ENCODE peak calls at places on chromosomes 13 and 19, in four cellular contexts. One of them, this sample, is unnamed.

GRCh38 chr13:110525328-110526319 is 35.9 kb downstream of the RAB20 start:
- DNase-seq in MV-4-11: no peak
- DNase-seq in heart right ventricle: peak
- DNase-seq in neural progenitor cell: no peak
- DNase-seq in this sample: no peak

GRCh38 chr19:21835810-21836444 is at the start of gene ZNF43:
- DNase-seq in MV-4-11: peak
- DNase-seq in heart right ventricle: peak
- DNase-seq in neural progenitor cell: peak
- DNase-seq in this sample: peak

GRCh38 chr13:52449323-52450011 is 967 bp downstream of the VPS36 start:
- DNase-seq in MV-4-11: no peak
- DNase-seq in heart right ventricle: no peak
- DNase-seq in neural progenitor cell: no peak
- DNase-seq in this sample: no peak

GRCh38 chr19:37990362-37990761 is 83.4 kb downstream of the SIPA1L3 start:
- DNase-seq in MV-4-11: no peak
- DNase-seq in heart right ventricle: no peak
- DNase-seq in neural progenitor cell: no peak
- DNase-seq in this sample: no peak

GRCh38 chr19:18135712-18136584 is 17.0 kb upstream of the PIK3R2 start:
- DNase-seq in MV-4-11: no peak
- DNase-seq in heart right ventricle: no peak
- DNase-seq in neural progenitor cell: no peak
- DNase-seq in this sample: no peak

GRCh38 chr19:48543121-48543710 is 8.8 kb upstream of the SULT2B1 start:
- DNase-seq in MV-4-11: peak
- DNase-seq in heart right ventricle: no peak
- DNase-seq in neural progenitor cell: no peak
- DNase-seq in this sample: no peak

GRCh38 chr19:58218899-58219298 is 9.8 kb upstream of the ZNF544 start:
- DNase-seq in MV-4-11: no peak
- DNase-seq in heart right ventricle: no peak
- DNase-seq in neural progenitor cell: peak
- DNase-seq in this sample: no peak

GRCh38 chr19:20365146-20365545 is 198.1 kb downstream of the ZNF486 start:
- DNase-seq in MV-4-11: no peak
- DNase-seq in heart right ventricle: no peak
- DNase-seq in neural progenitor cell: no peak
- DNase-seq in this sample: no peak

GRCh38 chr19:11091343-11092153 is 2.3 kb downstream of the LDLR start:
- DNase-seq in MV-4-11: peak
- DNase-seq in heart right ventricle: no peak
- DNase-seq in neural progenitor cell: no peak
- DNase-seq in this sample: peak

GRCh38 chr13:109919715-109920375 is 133.5 kb upstream of the IRS2 start:
- DNase-seq in MV-4-11: no peak
- DNase-seq in heart right ventricle: no peak
- DNase-seq in neural progenitor cell: no peak
- DNase-seq in this sample: no peak

GRCh38 chr13:112890316-112891131 is 78.5 kb upstream of the MCF2L start:
- DNase-seq in MV-4-11: no peak
- DNase-seq in heart right ventricle: no peak
- DNase-seq in neural progenitor cell: no peak
- DNase-seq in this sample: no peak

GRCh38 chr13:99303863-99304521 is 3.2 kb downstream of the GPR183 start:
- DNase-seq in MV-4-11: peak
- DNase-seq in heart right ventricle: no peak
- DNase-seq in neural progenitor cell: no peak
- DNase-seq in this sample: no peak

GRCh38 chr13:113646921-113647340 is 11.1 kb downstream of the ATP4B start:
- DNase-seq in MV-4-11: no peak
- DNase-seq in heart right ventricle: peak
- DNase-seq in neural progenitor cell: no peak
- DNase-seq in this sample: peak

GRCh38 chr13:75995966-75996365 is 359.8 kb downstream of the LMO7 start:
- DNase-seq in MV-4-11: no peak
- DNase-seq in heart right ventricle: no peak
- DNase-seq in neural progenitor cell: no peak
- DNase-seq in this sample: no peak

GRCh38 chr13:72959643-72960042 is 99.2 kb upstream of the KLF5 start:
- DNase-seq in MV-4-11: no peak
- DNase-seq in heart right ventricle: no peak
- DNase-seq in neural progenitor cell: no peak
- DNase-seq in this sample: no peak

GRCh38 chr19:6186435-6186834 is 51.0 kb downstream of the ACSBG2 start:
- DNase-seq in MV-4-11: no peak
- DNase-seq in heart right ventricle: no peak
- DNase-seq in neural progenitor cell: no peak
- DNase-seq in this sample: no peak

GRCh38 chr13:21576424-21576823 is 27.5 kb downstream of the MICU2 start:
- DNase-seq in MV-4-11: no peak
- DNase-seq in heart right ventricle: no peak
- DNase-seq in neural progenitor cell: no peak
- DNase-seq in this sample: no peak

GRCh38 chr19:15173746-15174404 is 26.9 kb downstream of the NOTCH3 start:
- DNase-seq in MV-4-11: peak
- DNase-seq in heart right ventricle: no peak
- DNase-seq in neural progenitor cell: no peak
- DNase-seq in this sample: no peak

GRCh38 chr13:44004881-44005280 is 125.2 kb downstream of the LACC1 start:
- DNase-seq in MV-4-11: no peak
- DNase-seq in heart right ventricle: no peak
- DNase-seq in neural progenitor cell: no peak
- DNase-seq in this sample: no peak

GRCh38 chr19:44701228-44701627 is 2.3 kb downstream of the CEACAM16 start:
- DNase-seq in MV-4-11: no peak
- DNase-seq in heart right ventricle: no peak
- DNase-seq in neural progenitor cell: no peak
- DNase-seq in this sample: no peak

GRCh38 chr19:53467138-53467502 is 413 bp upstream of the ZNF813 start:
- DNase-seq in MV-4-11: no peak
- DNase-seq in heart right ventricle: peak
- DNase-seq in neural progenitor cell: no peak
- DNase-seq in this sample: no peak

GRCh38 chr19:17641181-17641580 is 47.0 kb downstream of the UNC13A start:
- DNase-seq in MV-4-11: no peak
- DNase-seq in heart right ventricle: no peak
- DNase-seq in neural progenitor cell: no peak
- DNase-seq in this sample: no peak

GRCh38 chr13:49679244-49679643 is 12.0 kb downstream of the EBPL start:
- DNase-seq in MV-4-11: no peak
- DNase-seq in heart right ventricle: no peak
- DNase-seq in neural progenitor cell: no peak
- DNase-seq in this sample: no peak

This sample was measured in Right ventricle myocardium inferior.